ENCODE peak calls at places on chromosomes 16 and 17, in five cellular contexts. X, R, H, S and T are unnamed samples.

GRCh38 chr16:74580828-74581227 is 26.1 kb downstream of the GLG1 start:
- DNase-seq in R (no peak), H (no peak), X (no peak), S (no peak), T (no peak)

GRCh38 chr16:57987441-57988177 is 12.9 kb downstream of the ZNF319 start:
- DNase-seq in R (no peak), X (no peak), S (no peak), H (no peak), T (no peak)

GRCh38 chr17:57622886-57623433 is 122.1 kb downstream of the CCDC182 start:
- DNase-seq in S (peak; percentile 95), X (peak; percentile 87), R (no peak), H (peak; percentile 95), T (peak; percentile 75)

GRCh38 chr17:65158622-65159021 is 21.5 kb downstream of the RGS9 start:
- DNase-seq in H (no peak), S (no peak), X (no peak), R (no peak), T (no peak)

GRCh38 chr16:2663553-2664521 is 18.5 kb upstream of the KCTD5 start:
- DNase-seq in R (no peak), X (peak; percentile 60), S (no peak), H (peak; percentile 71), T (peak; percentile 55)

GRCh38 chr16:4911831-4912422 is 25.0 kb downstream of the PPL start:
- DNase-seq in R (no peak), S (no peak), H (peak; percentile 64), X (peak; percentile 59), T (peak; percentile 66)

GRCh38 chr16:66364117-66364958 is 2.2 kb upstream of the CDH5 start:
- DNase-seq in S (no peak), X (peak; percentile 45), H (peak; percentile 62), R (peak; percentile 57), T (no peak)

GRCh38 chr16:23382279-23382678 is 70.7 kb downstream of the COG7 start:
- DNase-seq in X (no peak), H (no peak), R (no peak), S (no peak), T (no peak)

DNA sequence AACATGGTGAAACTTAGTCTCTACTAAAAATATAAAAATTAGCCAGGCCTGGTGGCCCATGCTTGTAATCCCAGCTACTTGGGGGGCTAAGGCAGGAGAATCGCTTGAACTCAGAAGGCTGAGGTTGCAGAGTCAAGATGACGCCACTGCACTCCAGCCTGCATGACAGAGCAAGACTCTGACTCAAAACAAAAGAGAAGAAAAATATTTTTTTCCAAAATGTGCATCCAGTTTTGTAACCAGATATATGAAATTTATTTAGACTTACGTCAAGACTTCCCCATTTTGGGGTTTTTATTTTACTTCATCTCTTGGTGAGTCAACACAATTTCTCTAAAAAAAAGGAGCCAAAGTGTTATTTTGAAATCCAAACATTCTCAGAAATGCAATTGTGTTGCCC is 5.5 kb upstream of the TM4SF5 start:
- DNase-seq in R (no peak), X (no peak), H (no peak), S (no peak), T (peak; percentile 45)
- H3K4me1 ChIP-seq in R (no peaks in the 10 kb centered on the region), X (no peaks in the 10 kb centered on the region), H (peaks cover 9% of the 10 kb centered on the region), S (no peaks in the 10 kb centered on the region), T (no peaks in the 10 kb centered on the region)

GRCh38 chr16:56672761-56673536 is 3.3 kb downstream of the MT1H start:
- DNase-seq in H (peak; percentile 20), S (no peak), R (no peak), X (no peak), T (no peak)
- H3K27me3 ChIP-seq in H (peaks cover 22% of the 10 kb centered on the region), S (peaks cover 2% of the 10 kb centered on the region), R (peaks cover 100% of the 10 kb centered on the region), X (peaks cover 14% of the 10 kb centered on the region), T (peaks cover 30% of the 10 kb centered on the region)

GRCh38 chr17:38709104-38709820 is 4.2 kb downstream of the MLLT6 start:
- DNase-seq in X (no peak), R (no peak), S (no peak), H (no peak), T (no peak)

GRCh38 chr17:38706625-38707298 is 1.7 kb downstream of the MLLT6 start:
- DNase-seq in X (no peak), S (peak; percentile 64), R (peak; percentile 29), H (peak; percentile 51), T (peak; percentile 28)

GRCh38 chr17:38709864-38710602 is 5.0 kb downstream of the MLLT6 start:
- DNase-seq in S (no peak), R (no peak), H (no peak), X (no peak), T (no peak)

GRCh38 chr17:38705803-38706624 is 941 bp downstream of the MLLT6 start:
- DNase-seq in R (peak; percentile 62), H (peak; percentile 59), X (no peak), S (peak; percentile 66), T (peak; percentile 56)

GRCh38 chr17:38707678-38708351 is 2.7 kb downstream of the MLLT6 start:
- DNase-seq in H (no peak), R (no peak), X (no peak), S (no peak), T (no peak)
- H3K9ac ChIP-seq in H (no peak overlapping the region), R (no peak overlapping the region), X (no peak overlapping the region), S (no peak overlapping the region), T (no peak overlapping the region)

DNA sequence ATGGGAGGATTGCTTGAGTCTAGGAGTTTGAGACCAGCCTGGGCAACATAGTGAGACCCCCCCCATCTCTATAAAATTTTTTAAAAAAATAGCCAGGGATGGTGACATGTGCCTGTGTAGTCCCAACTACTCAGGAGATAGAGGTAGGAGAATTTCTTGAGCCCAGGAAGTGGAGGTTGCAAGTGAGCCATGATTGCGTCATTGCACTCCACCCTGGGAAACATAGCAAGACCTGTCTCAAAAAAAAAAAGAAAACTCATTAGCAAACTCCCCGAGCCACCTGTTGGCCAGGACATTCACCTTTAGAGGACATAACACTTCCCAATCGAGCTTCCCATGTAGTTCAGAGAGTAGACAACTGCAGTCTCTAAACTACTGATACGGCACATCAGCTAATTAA is 274.2 kb downstream of the ABCC12 start:
- DNase-seq in S (no peak), R (no peak), X (no peak), H (no peak), T (no peak)
- H3K4me1 ChIP-seq in S (peaks cover 31% of the 10 kb centered on the region), R (peaks cover 27% of the 10 kb centered on the region), X (no peaks in the 10 kb centered on the region), H (no peaks in the 10 kb centered on the region), T (no peaks in the 10 kb centered on the region)

GRCh38 chr17:5615476-5615875 is 31.2 kb upstream of the NLRP1 start:
- DNase-seq in X (no peak), H (no peak), S (no peak), R (no peak), T (no peak)

GRCh38 chr17:5619088-5619740 is 34.9 kb upstream of the NLRP1 start:
- DNase-seq in H (no peak), S (no peak), X (no peak), R (no peak), T (no peak)

DNA sequence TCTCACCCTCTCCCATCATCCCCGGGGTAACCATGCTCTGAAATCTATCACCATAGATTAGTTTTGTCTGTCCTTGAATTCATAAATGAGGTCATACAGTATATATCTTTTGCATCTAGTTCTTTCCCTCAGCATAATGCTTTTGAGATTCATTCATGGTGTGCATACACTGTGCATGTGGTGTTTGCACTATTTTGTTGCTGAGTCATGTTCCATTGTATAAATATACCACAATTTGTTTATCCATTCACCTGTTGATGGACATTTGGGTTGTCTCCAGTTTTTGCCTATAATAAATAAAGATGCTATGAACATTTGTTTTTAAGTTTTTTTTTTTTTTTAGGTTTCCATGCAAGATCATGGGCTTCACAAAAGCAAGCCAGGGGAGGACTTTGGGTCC is 34.2 kb upstream of the NLRP1 start:
- DNase-seq in S (no peak), H (no peak), R (no peak), X (no peak), T (peak; percentile 2)
- H3K27me3 ChIP-seq in S (no peaks in the 10 kb centered on the region), H (peaks cover 27% of the 10 kb centered on the region), R (no peaks in the 10 kb centered on the region), X (no peaks in the 10 kb centered on the region), T (peaks cover 18% of the 10 kb centered on the region)

GRCh38 chr17:74210191-74211140 is 2.9 kb upstream of the TTYH2 start:
- DNase-seq in H (peak; percentile 74), X (peak; percentile 77), S (peak; percentile 88), R (peak; percentile 67), T (peak; percentile 78)

GRCh38 chr17:74212913-74213791 is at the start of gene TTYH2:
- DNase-seq in R (peak; percentile 89), S (peak; percentile 81), X (peak; percentile 81), H (peak; percentile 95), T (peak; percentile 96)

GRCh38 chr17:74212262-74212912 is 984 bp upstream of the TTYH2 start:
- DNase-seq in X (peak; percentile 40), R (peak; percentile 34), S (no peak), H (peak; percentile 63), T (peak; percentile 46)

GRCh38 chr17:74211929-74212261 is 1.5 kb upstream of the TTYH2 start:
- DNase-seq in H (peak; percentile 29), S (peak; percentile 59), X (no peak), R (no peak), T (no peak)

GRCh38 chr17:74211141-74211928 is 2.0 kb upstream of the TTYH2 start:
- DNase-seq in X (peak; percentile 37), H (peak; percentile 36), S (no peak), R (peak; percentile 40), T (no peak)
- H3K9ac ChIP-seq in X (no peak overlapping the region), H (peak overlapping the region; percentile 75), S (no peak overlapping the region), R (no peak overlapping the region), T (peak overlapping the region; percentile 83)

GRCh38 chr17:27980035-27980434 is 62.4 kb upstream of the NLK start:
- DNase-seq in H (peak; percentile 39), R (no peak), X (peak; percentile 91), S (no peak), T (no peak)

GRCh38 chr17:27976331-27976730 is 66.1 kb upstream of the NLK start:
- DNase-seq in S (no peak), H (no peak), X (peak; percentile 11), R (no peak), T (no peak)

GRCh38 chr17:27981978-27982377 is 60.5 kb upstream of the NLK start:
- DNase-seq in S (no peak), H (no peak), R (no peak), X (no peak), T (no peak)

GRCh38 chr17:27977751-27978688 is 64.5 kb upstream of the NLK start:
- DNase-seq in H (peak; percentile 16), S (no peak), R (no peak), X (no peak), T (no peak)

GRCh38 chr17:27978689-27979175 is 63.7 kb upstream of the NLK start:
- DNase-seq in R (no peak), X (peak; percentile 34), S (no peak), H (no peak), T (no peak)
- H3K4me1 ChIP-seq in R (no peaks in the 10 kb centered on the region), X (peaks cover 8% of the 10 kb centered on the region), S (peaks cover 20% of the 10 kb centered on the region), H (peaks cover 9% of the 10 kb centered on the region), T (peaks cover 6% of the 10 kb centered on the region)

DNA sequence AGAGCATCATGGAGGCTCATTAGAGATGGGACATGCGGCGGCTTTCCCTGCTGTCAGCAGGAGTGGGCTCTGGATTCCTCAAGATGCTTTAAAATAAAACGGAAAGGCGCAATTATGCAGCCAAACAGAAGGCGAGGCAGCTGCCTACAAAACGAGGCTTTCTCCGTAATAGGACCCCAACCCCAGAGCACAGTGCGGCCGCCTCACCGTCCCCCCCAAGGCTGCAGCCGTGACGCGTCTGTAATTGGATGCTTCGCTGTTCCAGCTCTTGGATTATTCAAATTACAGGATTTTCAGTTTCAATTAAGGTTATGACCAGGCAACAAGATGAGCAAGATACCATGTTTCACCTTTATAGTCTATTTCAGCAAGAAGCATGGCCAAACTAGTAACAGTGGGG is 37.2 kb upstream of the ABR start:
- DNase-seq in S (peak; percentile 93), H (no peak), X (no peak), R (peak; percentile 25), T (no peak)
- H3K27me3 ChIP-seq in S (no peaks in the 10 kb centered on the region), H (peaks cover 32% of the 10 kb centered on the region), X (peaks cover 4% of the 10 kb centered on the region), R (peaks cover 17% of the 10 kb centered on the region), T (peaks cover 30% of the 10 kb centered on the region)